ENCODE peak calls at places on chromosome 16, in four cellular contexts. One of them, this sample, is unnamed.

GRCh38 chr16:80803341-80804060 is 897 bp downstream of the CDYL2 start:
- DNase-seq in neural crest cell: peak
- DNase-seq in astrocyte: no peak
- DNase-seq in transverse colon: peak
- DNase-seq in this sample: no peak

GRCh38 chr16:59892376-59892775 is 1158.3 kb upstream of the GOT2 start:
- DNase-seq in neural crest cell: no peak
- DNase-seq in astrocyte: no peak
- DNase-seq in transverse colon: no peak
- DNase-seq in this sample: no peak

GRCh38 chr16:79253100-79253631 is 347.4 kb downstream of the MAF start:
- DNase-seq in neural crest cell: no peak
- DNase-seq in astrocyte: no peak
- DNase-seq in transverse colon: peak
- DNase-seq in this sample: no peak

GRCh38 chr16:11094075-11094593 is 149.8 kb downstream of the CLEC16A start:
- DNase-seq in neural crest cell: no peak
- DNase-seq in astrocyte: peak
- DNase-seq in transverse colon: peak
- DNase-seq in this sample: peak

GRCh38 chr16:31131841-31132271 is 3.7 kb downstream of the PRSS8 start:
- DNase-seq in neural crest cell: no peak
- DNase-seq in astrocyte: no peak
- DNase-seq in transverse colon: peak
- DNase-seq in this sample: no peak

GRCh38 chr16:4360538-4361021 is 9.5 kb upstream of the PAM16 start:
- DNase-seq in neural crest cell: no peak
- DNase-seq in astrocyte: no peak
- DNase-seq in transverse colon: no peak
- DNase-seq in this sample: no peak

GRCh38 chr16:20911361-20911760 is 10.8 kb downstream of the LYRM1 start:
- DNase-seq in neural crest cell: no peak
- DNase-seq in astrocyte: no peak
- DNase-seq in transverse colon: no peak
- DNase-seq in this sample: peak

GRCh38 chr16:11296706-11297491 is 15.8 kb upstream of the PRM1 start:
- DNase-seq in neural crest cell: no peak
- DNase-seq in astrocyte: peak
- DNase-seq in transverse colon: no peak
- DNase-seq in this sample: no peak

GRCh38 chr16:15523092-15523541 is 88.7 kb downstream of the BMERB1 start:
- DNase-seq in neural crest cell: no peak
- DNase-seq in astrocyte: no peak
- DNase-seq in transverse colon: peak
- DNase-seq in this sample: no peak

GRCh38 chr16:29825145-29826044 is 5.1 kb downstream of the MVP start:
- DNase-seq in neural crest cell: no peak
- DNase-seq in astrocyte: peak
- DNase-seq in transverse colon: peak
- DNase-seq in this sample: peak

GRCh38 chr16:19542138-19542821 is 13.2 kb upstream of the VPS35L start:
- DNase-seq in neural crest cell: no peak
- DNase-seq in astrocyte: peak
- DNase-seq in transverse colon: no peak
- DNase-seq in this sample: no peak

GRCh38 chr16:82633964-82634600 is 7.3 kb downstream of the CDH13 start:
- DNase-seq in neural crest cell: peak
- DNase-seq in astrocyte: peak
- DNase-seq in transverse colon: peak
- DNase-seq in this sample: no peak

GRCh38 chr16:20799599-20799998 is 6.7 kb downstream of the ERI2 start:
- DNase-seq in neural crest cell: no peak
- DNase-seq in astrocyte: peak
- DNase-seq in transverse colon: no peak
- DNase-seq in this sample: peak

GRCh38 chr16:10839271-10839661 is 20.7 kb upstream of the TVP23A start:
- DNase-seq in neural crest cell: no peak
- DNase-seq in astrocyte: no peak
- DNase-seq in transverse colon: no peak
- DNase-seq in this sample: no peak

GRCh38 chr16:68331879-68332410 is 21.1 kb downstream of the PRMT7 start:
- DNase-seq in neural crest cell: no peak
- DNase-seq in astrocyte: peak
- DNase-seq in transverse colon: no peak
- DNase-seq in this sample: peak

DNA sequence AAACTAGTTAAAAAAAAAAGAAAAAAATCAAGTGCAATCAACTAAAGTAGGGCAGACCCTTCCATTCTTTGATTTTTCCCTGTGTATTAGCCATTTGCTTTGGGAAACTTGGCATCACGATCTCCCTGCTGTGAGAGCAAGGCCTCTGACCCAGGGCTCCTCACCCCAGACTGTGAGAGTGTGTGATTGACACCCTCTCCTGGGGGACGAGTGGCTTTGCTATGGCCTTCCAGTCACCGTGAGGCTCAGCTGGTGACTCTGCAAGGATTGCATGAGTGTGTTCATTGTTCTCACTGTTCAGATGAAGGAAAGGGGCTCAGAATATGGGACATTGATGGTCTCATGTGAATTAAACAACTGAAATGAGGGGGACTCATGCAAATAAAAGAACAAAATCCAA is 69.0 kb upstream of the BCAR1 start:
- DNase-seq in neural crest cell: peak
- DNase-seq in astrocyte: no peak
- DNase-seq in transverse colon: no peak
- DNase-seq in this sample: peak
- TF ChIP-seq CTCF in neural crest cell: no peak
- TF ChIP-seq CTCF in astrocyte: no peak
- TF ChIP-seq CTCF in transverse colon: no peak
- TF ChIP-seq CTCF in this sample: no peak

DNA sequence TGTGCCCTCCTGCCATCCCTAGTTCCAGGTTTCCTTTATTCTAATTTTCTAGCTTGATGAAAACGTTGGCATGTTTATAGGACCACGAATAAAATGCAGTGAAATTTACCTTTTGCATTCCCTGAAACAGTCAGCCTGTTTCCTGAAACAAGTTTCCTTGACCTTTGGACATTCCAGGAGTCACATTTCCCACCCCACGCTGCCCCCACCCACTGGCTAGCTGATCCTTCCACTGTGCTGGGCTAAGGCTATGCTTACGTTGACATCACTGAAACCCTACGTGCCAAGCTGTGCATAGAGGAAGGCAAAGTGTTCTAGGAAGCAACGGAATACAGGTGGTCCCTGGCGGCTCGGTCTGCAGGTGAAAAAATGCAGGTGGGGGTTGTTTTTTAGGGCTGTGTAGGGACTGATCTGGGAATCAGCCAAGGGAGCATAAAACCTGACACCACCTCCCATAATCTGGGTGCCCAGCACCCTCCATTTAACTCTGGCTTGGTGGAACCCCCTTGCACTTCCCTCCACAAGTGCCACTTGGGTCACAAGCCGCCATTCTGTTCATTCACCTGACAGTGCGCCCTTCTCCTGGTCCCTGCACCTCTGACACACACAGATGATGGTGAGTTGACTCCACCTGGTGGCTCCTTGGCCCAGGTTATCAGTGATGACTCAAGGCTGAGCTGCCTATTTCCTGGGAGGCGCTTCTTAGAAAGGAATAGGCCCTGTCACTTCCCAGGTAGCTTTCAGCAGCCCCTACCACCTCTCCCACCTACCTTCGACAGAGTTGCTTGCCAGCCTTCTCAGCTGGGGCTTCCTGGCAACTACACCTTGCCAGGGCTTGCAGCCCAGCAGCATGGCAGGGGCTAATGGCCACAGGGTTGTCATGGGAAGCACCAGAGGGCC is 83.7 kb downstream of the N4BP1 start:
- DNase-seq in neural crest cell: no peak
- DNase-seq in astrocyte: no peak
- DNase-seq in transverse colon: peak
- DNase-seq in this sample: no peak
- TF ChIP-seq CTCF in neural crest cell: no peak
- TF ChIP-seq CTCF in astrocyte: no peak
- TF ChIP-seq CTCF in transverse colon: no peak
- TF ChIP-seq CTCF in this sample: peak

GRCh38 chr16:49281843-49282642 is 405 bp upstream of the CBLN1 start:
- DNase-seq in neural crest cell: peak
- DNase-seq in astrocyte: peak
- DNase-seq in transverse colon: peak
- DNase-seq in this sample: no peak
- TF ChIP-seq CTCF in neural crest cell: peak
- TF ChIP-seq CTCF in astrocyte: no peak
- TF ChIP-seq CTCF in transverse colon: peak
- TF ChIP-seq CTCF in this sample: no peak

GRCh38 chr16:87860553-87861299 is 8.6 kb downstream of the SLC7A5 start:
- DNase-seq in neural crest cell: no peak
- DNase-seq in astrocyte: peak
- DNase-seq in transverse colon: no peak
- DNase-seq in this sample: peak
- TF ChIP-seq CTCF in neural crest cell: no peak
- TF ChIP-seq CTCF in astrocyte: no peak
- TF ChIP-seq CTCF in transverse colon: no peak
- TF ChIP-seq CTCF in this sample: no peak

DNA sequence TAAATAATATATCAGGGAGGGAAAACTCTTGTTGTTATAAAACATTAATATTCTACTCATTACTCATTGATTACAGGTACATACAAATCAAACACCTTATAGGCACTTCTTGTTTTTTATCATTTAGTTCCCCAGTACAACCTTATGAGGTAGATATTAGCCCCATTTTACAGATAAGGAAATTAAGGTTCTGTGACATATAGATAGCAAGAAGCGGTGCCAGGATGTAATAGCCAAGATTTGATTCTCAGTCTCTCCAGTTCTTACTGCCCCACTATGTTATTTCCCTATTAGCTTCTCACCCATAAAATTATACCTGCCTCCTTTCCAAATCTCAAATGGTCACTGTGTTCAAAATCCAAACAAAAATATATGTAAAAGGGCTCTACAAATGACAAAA is 36.9 kb downstream of the CMTM3 start:
- DNase-seq in neural crest cell: no peak
- DNase-seq in astrocyte: no peak
- DNase-seq in transverse colon: no peak
- DNase-seq in this sample: no peak
- TF ChIP-seq CTCF in neural crest cell: no peak
- TF ChIP-seq CTCF in astrocyte: no peak
- TF ChIP-seq CTCF in transverse colon: no peak
- TF ChIP-seq CTCF in this sample: no peak

DNA sequence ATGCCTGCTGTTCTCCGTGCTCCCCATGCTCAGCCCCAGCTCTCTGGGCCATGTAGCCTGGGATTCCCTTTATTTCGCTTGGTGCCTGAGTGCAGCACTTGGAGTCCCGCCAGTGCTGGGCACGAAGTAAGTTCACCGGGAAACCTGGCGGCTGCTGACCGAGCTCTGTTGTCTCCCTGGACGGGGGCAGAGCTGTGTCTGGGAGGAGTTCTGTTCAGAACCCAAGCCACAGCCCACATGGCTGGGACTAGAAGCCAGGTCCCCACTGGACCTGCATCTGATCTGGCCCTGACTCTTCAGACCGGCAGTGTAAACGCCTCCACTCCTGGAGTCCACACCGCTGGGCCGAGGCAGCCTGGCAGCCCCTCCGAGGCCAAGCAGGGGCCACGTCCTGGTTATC is 37.5 kb upstream of the CIBAR2 start:
- DNase-seq in neural crest cell: no peak
- DNase-seq in astrocyte: no peak
- DNase-seq in transverse colon: no peak
- DNase-seq in this sample: no peak
- TF ChIP-seq CTCF in neural crest cell: no peak
- TF ChIP-seq CTCF in astrocyte: no peak
- TF ChIP-seq CTCF in transverse colon: no peak
- TF ChIP-seq CTCF in this sample: no peak

GRCh38 chr16:88308441-88309173 is 74.2 kb upstream of the ZNF469 start:
- DNase-seq in neural crest cell: no peak
- DNase-seq in astrocyte: no peak
- DNase-seq in transverse colon: no peak
- DNase-seq in this sample: no peak

GRCh38 chr16:88312732-88313131 is 70.0 kb upstream of the ZNF469 start:
- DNase-seq in neural crest cell: no peak
- DNase-seq in astrocyte: no peak
- DNase-seq in transverse colon: no peak
- DNase-seq in this sample: no peak

GRCh38 chr16:88309174-88309904 is 73.4 kb upstream of the ZNF469 start:
- DNase-seq in neural crest cell: no peak
- DNase-seq in astrocyte: no peak
- DNase-seq in transverse colon: no peak
- DNase-seq in this sample: no peak

GRCh38 chr16:88310796-88311605 is 71.8 kb upstream of the ZNF469 start:
- DNase-seq in neural crest cell: no peak
- DNase-seq in astrocyte: no peak
- DNase-seq in transverse colon: no peak
- DNase-seq in this sample: no peak

GRCh38 chr16:88309905-88310259 is 72.9 kb upstream of the ZNF469 start:
- DNase-seq in neural crest cell: no peak
- DNase-seq in astrocyte: no peak
- DNase-seq in transverse colon: no peak
- DNase-seq in this sample: no peak
- TF ChIP-seq CTCF in neural crest cell: no peak
- TF ChIP-seq CTCF in astrocyte: no peak
- TF ChIP-seq CTCF in transverse colon: no peak
- TF ChIP-seq CTCF in this sample: peak

GRCh38 chr16:54938351-54939346 is 8.0 kb downstream of the IRX5 start:
- DNase-seq in neural crest cell: peak
- DNase-seq in astrocyte: no peak
- DNase-seq in transverse colon: no peak
- DNase-seq in this sample: no peak

GRCh38 chr16:54935411-54936085 is 4.9 kb downstream of the IRX5 start:
- DNase-seq in neural crest cell: no peak
- DNase-seq in astrocyte: peak
- DNase-seq in transverse colon: no peak
- DNase-seq in this sample: no peak

GRCh38 chr16:54936086-54936978 is 5.7 kb downstream of the IRX5 start:
- DNase-seq in neural crest cell: peak
- DNase-seq in astrocyte: peak
- DNase-seq in transverse colon: no peak
- DNase-seq in this sample: peak

GRCh38 chr16:54937673-54938350 is 7.1 kb downstream of the IRX5 start:
- DNase-seq in neural crest cell: peak
- DNase-seq in astrocyte: no peak
- DNase-seq in transverse colon: no peak
- DNase-seq in this sample: no peak

DNA sequence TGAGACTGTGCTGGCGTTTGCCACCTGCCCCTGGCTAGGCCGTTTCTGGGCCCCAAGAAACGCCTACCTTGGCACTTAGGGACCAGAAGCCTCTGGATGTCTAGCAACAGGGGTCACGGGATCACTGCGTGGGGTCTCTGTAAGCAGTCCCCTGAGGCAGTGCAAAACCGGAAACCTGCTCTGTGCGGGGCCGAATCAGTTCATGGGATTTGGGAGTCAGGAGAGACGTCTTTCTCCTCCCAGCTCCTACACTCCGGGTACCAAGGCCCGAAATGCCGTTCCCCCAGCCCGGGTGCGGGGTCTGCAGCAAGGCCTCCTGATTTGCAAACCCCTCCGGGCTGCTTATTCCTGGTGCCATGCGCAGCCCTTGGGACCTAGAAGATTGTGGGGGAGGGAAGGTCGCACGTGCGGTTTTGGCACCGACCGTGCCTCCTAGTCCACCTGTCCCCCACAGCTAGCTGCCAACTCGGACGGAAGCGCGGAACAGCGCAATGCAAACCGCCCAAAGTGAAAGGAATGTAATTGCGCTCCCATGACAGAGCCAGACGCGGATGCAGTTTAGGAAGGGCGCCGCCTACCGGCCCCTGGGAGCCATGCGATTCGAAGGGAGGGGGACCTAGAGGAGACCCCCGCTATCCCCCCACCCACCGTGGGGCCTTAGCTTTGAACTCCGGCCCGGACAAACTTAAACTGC is 6.5 kb downstream of the IRX5 start:
- DNase-seq in neural crest cell: peak
- DNase-seq in astrocyte: peak
- DNase-seq in transverse colon: no peak
- DNase-seq in this sample: peak
- TF ChIP-seq CTCF in neural crest cell: peak
- TF ChIP-seq CTCF in astrocyte: peak
- TF ChIP-seq CTCF in transverse colon: no peak
- TF ChIP-seq CTCF in this sample: peak

This sample was measured in HFFc6.